ENCODE peak calls at places on chromosome 7, in five cellular contexts. F is activated T-cell treated with anti-CD3 and anti-CD28 coated beads, Interleukin-2, amount 50 U/mL, for 72 hours; D is stimulated activated CD8-positive, alpha-beta memory T cell treated with anti-CD3 and anti-CD28 coated beads, Interleukin-7, amount 100 ng/mL, for 24 hours; U is endodermal cell; H is dorsolateral prefrontal cortex. B is an unnamed sample.

GRCh38 chr7:132709971-132710567 is 133.8 kb upstream of the PLXNA4 start:
- DNase-seq in F (no peak), D (no peak), U (peak), H (peak), B (no peak)

GRCh38 chr7:50537417-50537816 is 27.8 kb downstream of the DDC start:
- DNase-seq in F (no peak), D (no peak), U (no peak), H (no peak), B (no peak)

GRCh38 chr7:108486291-108486966 is 30.2 kb upstream of the NRCAM start:
- DNase-seq in F (no peak), D (no peak), U (no peak), H (no peak), B (no peak)

GRCh38 chr7:1316086-1316485 is 83.4 kb downstream of the UNCX start:
- DNase-seq in F (no peak), D (no peak), U (no peak), H (no peak), B (no peak)

GRCh38 chr7:129665013-129665401 is 53.5 kb downstream of the NRF1 start:
- DNase-seq in F (no peak), D (no peak), U (peak), H (no peak), B (peak)

GRCh38 chr7:36747251-36747968 is 23.1 kb upstream of the AOAH start:
- DNase-seq in F (no peak), D (no peak), U (no peak), H (no peak), B (peak)

GRCh38 chr7:91683823-91684222 is 196.7 kb downstream of the MTERF1 start:
- DNase-seq in F (no peak), D (no peak), U (no peak), H (no peak), B (no peak)

GRCh38 chr7:31059551-31059950 is 7.4 kb downstream of the ADCYAP1R1 start:
- DNase-seq in F (no peak), D (no peak), U (peak), H (no peak), B (no peak)

GRCh38 chr7:17870406-17870805 is 69.9 kb downstream of the SNX13 start:
- DNase-seq in F (no peak), D (no peak), U (no peak), H (no peak), B (no peak)

GRCh38 chr7:5596046-5596895 is 172.6 kb upstream of the TNRC18 start:
- DNase-seq in F (peak), D (peak), U (peak), H (no peak), B (peak)

GRCh38 chr7:66810716-66811115 is 70.2 kb downstream of the RABGEF1 start:
- DNase-seq in F (no peak), D (no peak), U (peak), H (no peak), B (no peak)

GRCh38 chr7:132705146-132705545 is 128.9 kb upstream of the PLXNA4 start:
- DNase-seq in F (no peak), D (no peak), U (no peak), H (no peak), B (no peak)

GRCh38 chr7:122140918-122141317 is 3.1 kb downstream of the AASS start:
- DNase-seq in F (no peak), D (no peak), U (no peak), H (no peak), B (no peak)

GRCh38 chr7:44113764-44114354 is 9.5 kb downstream of the POLD2 start:
- DNase-seq in F (no peak), D (no peak), U (no peak), H (no peak), B (no peak)

GRCh38 chr7:112184455-112184854 is 21.7 kb downstream of the DOCK4 start:
- DNase-seq in F (no peak), D (no peak), U (no peak), H (peak), B (no peak)

GRCh38 chr7:75806560-75807307 is 6.9 kb downstream of the CCL24 start:
- DNase-seq in F (no peak), D (no peak), U (no peak), H (no peak), B (no peak)